ENCODE peak calls at places on chromosomes 4 and X, in six cellular contexts. G, A, K, I, B and T are unnamed samples. For H3K36me3, the result is how much of the 10 kb centered on the place peaks cover.

GRCh38 chrX:68675466-68675865 is 28.0 kb downstream of the STARD8 start:
- DNase-seq in G (no peak), A (no peak), K (no peak), I (no peak), B (no peak), T (no peak)

GRCh38 chr4:72338060-72338459 is 231.0 kb downstream of the ADAMTS3 start:
- DNase-seq in G (no peak), A (no peak), K (no peak), I (no peak), B (no peak), T (no peak)

GRCh38 chrX:149504226-149504914 is 736 bp downstream of the IDS start:
- DNase-seq in G (peak), A (no peak), K (no peak), I (no peak), B (no peak), T (no peak)

GRCh38 chr4:168139336-168139735 is 47.0 kb downstream of the ANXA10 start:
- DNase-seq in G (no peak), A (no peak), K (no peak), I (no peak), B (peak), T (peak)

GRCh38 chr4:71338846-71339593 is at the start of gene SLC4A4:
- DNase-seq in G (no peak), A (no peak), K (no peak), I (no peak), B (peak), T (peak)

GRCh38 chr4:1592179-1593037 is 91.7 kb downstream of the FAM53A start:
- DNase-seq in G (peak), A (peak), K (no peak), I (no peak), B (no peak), T (no peak)

GRCh38 chrX:50905334-50905733 is 5.2 kb upstream of the BMP15 start:
- DNase-seq in G (no peak), A (no peak), K (no peak), I (peak), B (peak), T (no peak)

GRCh38 chr4:128527356-128527755 is 239.7 kb upstream of the PGRMC2 start:
- DNase-seq in G (no peak), A (no peak), K (no peak), I (no peak), B (no peak), T (no peak)

GRCh38 chr4:125682730-125683129 is 368.0 kb downstream of the FAT4 start:
- DNase-seq in G (no peak), A (no peak), K (no peak), I (no peak), B (no peak), T (no peak)

GRCh38 chrX:151982217-151982616 is 7.7 kb upstream of the GABRE start:
- DNase-seq in G (no peak), A (no peak), K (no peak), I (peak), B (peak), T (peak)

GRCh38 chrX:38126179-38126578 is 94.5 kb downstream of the SRPX start:
- DNase-seq in G (no peak), A (no peak), K (no peak), I (no peak), B (no peak), T (no peak)

GRCh38 chrX:13287816-13288215 is 32.0 kb downstream of the ATXN3L start:
- DNase-seq in G (no peak), A (no peak), K (no peak), I (no peak), B (peak), T (peak)

GRCh38 chrX:153642313-153642654 is 4.7 kb upstream of the DUSP9 start:
- DNase-seq in G (no peak), A (no peak), K (no peak), I (no peak), B (no peak), T (no peak)

GRCh38 chr4:24604558-24605214 is 20.3 kb upstream of the DHX15 start:
- DNase-seq in G (no peak), A (no peak), K (no peak), I (no peak), B (peak), T (peak)

GRCh38 chr4:128775916-128776315 is 33.6 kb upstream of the JADE1 start:
- DNase-seq in G (no peak), A (no peak), K (no peak), I (no peak), B (no peak), T (no peak)

GRCh38 chrX:17692709-17693346 is 44.5 kb upstream of the SCML1 start:
- DNase-seq in G (no peak), A (no peak), K (no peak), I (no peak), B (peak), T (peak)

GRCh38 chrX:74788545-74789086 is 136.6 kb downstream of the NEXMIF start:
- DNase-seq in G (no peak), A (no peak), K (no peak), I (no peak), B (no peak), T (no peak)

GRCh38 chrX:38052096-38052495 is 45.7 kb downstream of the SYTL5 start:
- DNase-seq in G (no peak), A (no peak), K (no peak), I (no peak), B (peak), T (peak)

GRCh38 chrX:7146703-7147430 is 645 bp upstream of the STS start:
- DNase-seq in G (peak), A (no peak), K (peak), I (peak), B (peak), T (no peak)

GRCh38 chr4:4752576-4753401 is 106.7 kb upstream of the MSX1 start:
- DNase-seq in G (no peak), A (no peak), K (no peak), I (no peak), B (no peak), T (no peak)

GRCh38 chr4:7306021-7306420 is 113.7 kb downstream of the SORCS2 start:
- DNase-seq in G (no peak), A (no peak), K (no peak), I (no peak), B (no peak), T (no peak)

GRCh38 chr4:59612235-59612634 is 1587.9 kb upstream of the ADGRL3 start:
- DNase-seq in G (no peak), A (no peak), K (no peak), I (no peak), B (peak), T (peak)

GRCh38 chr4:170391066-170391754 is 301.5 kb upstream of the AADAT start:
- DNase-seq in G (no peak), A (no peak), K (no peak), I (no peak), B (no peak), T (peak)

GRCh38 chr4:178523038-178523437 is 1080.8 kb upstream of the AGA start:
- DNase-seq in G (no peak), A (no peak), K (no peak), I (no peak), B (no peak), T (no peak)

GRCh38 chr4:53919605-53920004 is 144.8 kb downstream of the CHIC2 start:
- DNase-seq in G (peak), A (no peak), K (peak), I (no peak), B (no peak), T (no peak)

GRCh38 chr4:19134685-19135084 is 1113.1 kb upstream of the LCORL start:
- DNase-seq in G (no peak), A (no peak), K (no peak), I (no peak), B (no peak), T (no peak)

GRCh38 chr4:28772066-28772465 is 1911.4 kb downstream of the STIM2 start:
- DNase-seq in G (no peak), A (no peak), K (no peak), I (no peak), B (peak), T (peak)

GRCh38 chr4:80036306-80036705 is 36.7 kb downstream of the ANTXR2 start:
- DNase-seq in G (no peak), A (no peak), K (no peak), I (peak), B (no peak), T (no peak)

GRCh38 chrX:152869972-152870371 is 27.9 kb upstream of the ZNF185 start:
- DNase-seq in G (no peak), A (no peak), K (no peak), I (no peak), B (no peak), T (no peak)

GRCh38 chrX:15804563-15804962 is 14.3 kb downstream of the ZRSR2 start:
- DNase-seq in G (no peak), A (no peak), K (no peak), I (no peak), B (no peak), T (no peak)

GRCh38 chr4:10619220-10619619 is 65.3 kb downstream of the CLNK start:
- DNase-seq in G (no peak), A (no peak), K (no peak), I (peak), B (peak), T (peak)

GRCh38 chr4:40585201-40585789 is 44.4 kb downstream of the RBM47 start:
- DNase-seq in G (no peak), A (no peak), K (no peak), I (no peak), B (no peak), T (no peak)

GRCh38 chr4:56330691-56331090 is 56.6 kb downstream of the AASDH start:
- DNase-seq in G (no peak), A (no peak), K (no peak), I (no peak), B (peak), T (peak)

DNA sequence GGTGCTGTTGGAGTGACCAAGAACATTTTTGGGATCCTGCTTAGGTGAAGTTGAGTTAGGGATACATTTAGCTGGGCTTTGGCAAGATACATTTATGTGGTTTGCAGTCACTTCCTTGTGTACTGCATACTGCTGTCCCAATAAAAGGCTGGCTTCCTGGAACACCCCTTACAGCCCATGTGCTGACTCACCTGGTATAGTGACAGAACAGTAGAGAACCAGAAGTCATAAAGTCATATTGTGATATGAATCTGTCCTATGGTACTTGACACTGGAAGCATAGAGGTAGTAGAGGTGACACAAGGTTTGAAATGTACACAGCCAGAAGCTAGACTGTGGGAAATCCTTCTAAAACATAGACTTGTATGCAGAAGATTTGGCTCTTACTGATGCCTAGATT is 55.3 kb upstream of the SLC25A43 start:
- DNase-seq in G (no peak), A (no peak), K (no peak), I (peak), B (no peak), T (no peak)
- H3K27ac ChIP-seq in G (no peak), A (no peak), K (no peak), I (peak), B (no peak), T (no peak)

GRCh38 chrX:40871385-40872082 is 136.2 kb upstream of the MED14 start:
- DNase-seq in G (no peak), A (no peak), K (no peak), I (no peak), B (peak), T (no peak)
- TF ChIP-seq CTCF in G (no peak), A (no peak), K (no peak), I (no peak), B (no peak), T (peak)

DNA sequence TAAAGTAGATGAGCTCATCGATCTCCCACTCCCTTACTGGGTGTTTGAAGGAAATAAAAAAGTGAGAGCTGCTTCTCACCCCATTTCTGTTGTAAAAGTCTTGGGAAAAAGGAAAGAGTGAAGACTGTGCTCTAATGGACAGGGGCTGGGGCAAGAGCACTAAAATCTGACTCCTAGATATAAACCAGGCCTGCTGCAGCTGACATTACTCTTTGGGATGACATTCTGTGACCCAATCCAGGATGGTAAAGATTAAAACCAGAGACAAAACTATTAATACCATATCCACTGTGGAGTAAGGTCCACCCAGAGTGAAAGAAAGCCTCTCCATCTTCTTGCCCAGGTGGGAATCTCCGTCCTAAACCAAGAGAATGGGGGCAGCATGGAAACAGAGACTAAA is 20.1 kb upstream of the NEUROG2 start:
- DNase-seq in G (no peak), A (no peak), K (no peak), I (no peak), B (no peak), T (no peak)
- H3K36me3 ChIP-seq in G (under half), A (under half), K (under half), I (under half), B (under half), T (under half)

DNA sequence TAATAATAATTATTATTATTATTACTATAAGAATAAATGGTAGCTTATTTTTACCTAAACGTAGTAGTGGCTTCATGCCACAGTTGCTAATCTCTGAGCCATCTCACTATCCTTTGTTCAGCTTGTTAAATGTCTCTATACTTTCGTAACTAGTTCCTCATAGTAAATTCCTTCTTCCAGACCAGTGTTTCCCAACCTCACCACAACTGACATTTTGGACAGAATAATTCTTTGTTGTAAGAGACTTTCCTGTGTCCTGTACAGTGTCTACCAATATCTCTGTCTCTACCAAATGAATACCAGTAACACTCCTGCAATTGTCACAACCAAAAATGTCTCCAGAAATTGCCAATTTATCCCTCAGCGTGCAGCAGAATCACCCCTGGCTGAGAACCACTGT is 1040.9 kb downstream of the DMD start:
- DNase-seq in G (no peak), A (no peak), K (no peak), I (no peak), B (no peak), T (no peak)
- H3K27ac ChIP-seq in G (no peak), A (no peak), K (no peak), I (no peak), B (no peak), T (no peak)

DNA sequence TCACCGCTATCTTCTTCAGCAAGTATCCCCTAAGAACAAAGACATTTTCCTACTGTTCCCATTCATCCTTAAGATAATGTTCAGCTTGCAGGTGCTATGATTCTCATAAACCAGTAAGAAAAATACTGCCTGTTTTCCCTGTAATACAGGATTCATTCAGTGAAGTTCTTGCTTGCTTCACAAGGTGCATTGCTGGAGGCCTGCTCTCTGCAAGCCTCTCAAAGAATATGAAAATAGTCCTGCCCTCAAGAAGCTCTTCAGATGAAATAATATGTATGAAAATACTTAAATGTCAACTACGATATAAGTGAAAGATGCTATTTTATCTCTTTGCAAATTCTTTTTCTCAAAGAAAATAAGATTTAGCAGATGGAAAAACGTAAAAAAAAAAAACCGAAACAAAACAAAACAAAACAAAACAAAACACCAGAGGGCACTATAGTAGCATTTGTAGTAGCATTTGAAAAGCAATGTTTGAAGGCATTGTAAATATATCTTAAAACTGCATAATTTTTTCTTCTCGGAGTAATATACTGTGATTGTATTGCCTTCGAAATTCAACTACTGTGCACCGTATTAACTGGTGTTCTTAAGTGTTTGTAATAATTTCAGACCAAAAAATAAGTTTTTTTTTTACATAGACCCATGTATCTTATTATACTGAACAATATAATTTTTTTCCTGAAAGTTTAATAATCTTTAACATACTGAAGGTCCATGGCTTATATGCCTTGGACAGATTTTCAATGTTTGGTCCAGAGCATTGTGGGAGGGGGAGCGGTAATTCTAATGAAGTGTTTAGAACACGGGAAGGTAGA is 26.0 kb downstream of the ADH4 start:
- DNase-seq in G (no peak), A (no peak), K (no peak), I (no peak), B (peak), T (no peak)
- TF ChIP-seq CTCF in G (peak), A (peak), K (no peak), I (no peak), B (no peak), T (no peak)

GRCh38 chrX:41314204-41314603 is 19.8 kb upstream of the DDX3X start:
- DNase-seq in G (no peak), A (no peak), K (no peak), I (no peak), B (no peak), T (no peak)

GRCh38 chrX:41317487-41318208 is 16.3 kb upstream of the DDX3X start:
- DNase-seq in G (no peak), A (no peak), K (no peak), I (no peak), B (peak), T (no peak)

GRCh38 chrX:41308884-41309655 is 24.9 kb upstream of the DDX3X start:
- DNase-seq in G (no peak), A (no peak), K (no peak), I (no peak), B (peak), T (no peak)

GRCh38 chrX:41312786-41313185 is 21.2 kb upstream of the DDX3X start:
- DNase-seq in G (no peak), A (no peak), K (no peak), I (no peak), B (no peak), T (no peak)

DNA sequence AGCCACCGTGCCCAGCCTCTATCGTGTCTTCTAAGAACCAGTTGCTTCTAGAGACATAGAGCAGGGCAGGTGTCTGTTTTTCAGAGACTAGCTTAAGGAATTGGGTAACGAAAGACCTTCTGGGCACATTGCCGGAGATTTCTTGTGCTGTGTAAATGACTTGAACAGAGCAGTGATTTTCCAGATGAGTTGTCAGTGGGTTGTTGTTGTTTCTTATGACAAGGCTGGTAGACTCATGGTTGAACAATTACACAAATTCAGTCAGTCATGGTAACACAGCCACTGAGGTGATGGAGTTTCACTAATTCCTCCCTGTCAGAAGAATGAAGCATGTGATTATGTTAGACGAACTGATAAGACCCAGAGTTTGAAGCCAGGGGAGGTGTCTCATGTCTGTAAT is 20.5 kb upstream of the DDX3X start:
- DNase-seq in G (no peak), A (no peak), K (no peak), I (no peak), B (peak), T (peak)
- H3K36me3 ChIP-seq in G (under half), A (under half), K (under half), I (under half), B (under half), T (under half)

GRCh38 chr4:84877051-84877833 is 89.2 kb downstream of the WDFY3 start:
- DNase-seq in G (no peak), A (no peak), K (no peak), I (no peak), B (no peak), T (peak)
- H3K27ac ChIP-seq in G (no peak), A (no peak), K (no peak), I (no peak), B (no peak), T (peak)

GRCh38 chr4:98567611-98568010 is 90.8 kb downstream of the TSPAN5 start:
- DNase-seq in G (no peak), A (no peak), K (no peak), I (no peak), B (no peak), T (no peak)
- TF ChIP-seq CTCF in G (no peak), A (no peak), K (no peak), I (no peak), B (no peak), T (no peak)